ENCODE peak calls at places on chromosomes 16 and 17, in six cellular contexts. A, X, B, J, P and C are unnamed samples.

GRCh38 chr17:7854078-7854777 is 638 bp upstream of the TMEM88 start:
- DNase-seq in A (no peak), X (no peak), B (no peak), J (no peak), P (peak), C (no peak)

GRCh38 chr16:50684823-50685455 is 3.8 kb upstream of the SNX20 start:
- DNase-seq in A (no peak), X (no peak), B (no peak), J (no peak), P (no peak), C (no peak)

GRCh38 chr17:7560172-7561027 is 1.3 kb upstream of the SENP3 start:
- DNase-seq in A (no peak), X (peak), B (peak), J (no peak), P (peak), C (peak)

GRCh38 chr17:7989781-7990655 is 12.4 kb upstream of the GUCY2D start:
- DNase-seq in A (peak), X (peak), B (peak), J (peak), P (peak), C (peak)

GRCh38 chr17:6755731-6756184 is at the start of gene XAF1:
- DNase-seq in A (peak), X (peak), B (no peak), J (peak), P (no peak), C (peak)

GRCh38 chr16:2148714-2149629 is 547 bp downstream of the RAB26 start:
- DNase-seq in A (no peak), X (no peak), B (no peak), J (no peak), P (no peak), C (peak)

GRCh38 chr17:2412561-2413021 is 11.7 kb upstream of the MNT start:
- DNase-seq in A (no peak), X (no peak), B (peak), J (no peak), P (no peak), C (no peak)

GRCh38 chr17:74928786-74929185 is 4.7 kb downstream of the OTOP2 start:
- DNase-seq in A (no peak), X (no peak), B (no peak), J (no peak), P (no peak), C (no peak)

GRCh38 chr17:81993726-81994592 is 16.5 kb downstream of the ASPSCR1 start:
- DNase-seq in A (no peak), X (no peak), B (no peak), J (no peak), P (no peak), C (peak)

GRCh38 chr17:5901731-5902660 is 168.2 kb upstream of the WSCD1 start:
- DNase-seq in A (no peak), X (no peak), B (no peak), J (no peak), P (peak), C (peak)

GRCh38 chr16:11677451-11677951 is 9.2 kb downstream of the SNN start:
- DNase-seq in A (no peak), X (peak), B (no peak), J (no peak), P (no peak), C (no peak)

GRCh38 chr17:38898812-38899348 is 26.5 kb upstream of the LASP1NB start:
- DNase-seq in A (peak), X (no peak), B (no peak), J (peak), P (no peak), C (no peak)

GRCh38 chr17:31581022-31581483 is 189.6 kb downstream of the RAB11FIP4 start:
- DNase-seq in A (no peak), X (peak), B (peak), J (no peak), P (no peak), C (no peak)

GRCh38 chr16:11685844-11686618 is 17.8 kb downstream of the SNN start:
- DNase-seq in A (no peak), X (no peak), B (no peak), J (no peak), P (no peak), C (no peak)

GRCh38 chr17:35546489-35546888 is 9.0 kb upstream of the SLFN12L start:
- DNase-seq in A (no peak), X (no peak), B (no peak), J (no peak), P (no peak), C (no peak)

GRCh38 chr17:47804461-47804860 is 17.1 kb downstream of the OSBPL7 start:
- DNase-seq in A (no peak), X (no peak), B (no peak), J (no peak), P (no peak), C (no peak)